ENCODE peak calls at places on chromosome 21, in six cellular contexts. N, X, H, F, D and L are unnamed samples.

GRCh38 chr21:16517380-16517779 is 787.6 kb downstream of the USP25 start:
- DNase-seq in N (no peak), X (no peak), H (no peak), F (no peak), D (no peak), L (no peak)

GRCh38 chr21:16863541-16863940 is 649.3 kb upstream of the CXADR start:
- DNase-seq in N (no peak), X (no peak), H (no peak), F (no peak), D (no peak), L (no peak)

GRCh38 chr21:25772680-25773079 is 37.9 kb downstream of the GABPA start:
- DNase-seq in N (peak; percentile 66), X (no peak), H (no peak), F (no peak), D (no peak), L (no peak)

GRCh38 chr21:45920824-45921600 is 60.6 kb upstream of the COL6A1 start:
- DNase-seq in N (no peak), X (no peak), H (no peak), F (no peak), D (no peak), L (no peak)

GRCh38 chr21:14070968-14071367 is 139.8 kb downstream of the LIPI start:
- DNase-seq in N (no peak), X (no peak), H (peak; percentile 30), F (no peak), D (no peak), L (no peak)

GRCh38 chr21:46299167-46299566 is 13.0 kb downstream of the YBEY start:
- DNase-seq in N (no peak), X (no peak), H (no peak), F (no peak), D (no peak), L (no peak)

GRCh38 chr21:14273736-14274538 is 58.0 kb downstream of the RBM11 start:
- DNase-seq in N (no peak), X (peak; percentile 94), H (peak; percentile 52), F (peak; percentile 90), D (no peak), L (no peak)

GRCh38 chr21:37821791-37822450 is 94.3 kb downstream of the KCNJ6 start:
- DNase-seq in N (no peak), X (no peak), H (no peak), F (no peak), D (no peak), L (no peak)

GRCh38 chr21:37711294-37711844 is 204.9 kb downstream of the KCNJ6 start:
- DNase-seq in N (no peak), X (no peak), H (no peak), F (no peak), D (no peak), L (no peak)

GRCh38 chr21:38315155-38315554 is 58.4 kb downstream of the KCNJ15 start:
- DNase-seq in N (no peak), X (no peak), H (no peak), F (no peak), D (no peak), L (no peak)

GRCh38 chr21:15121655-15122120 is 56.9 kb upstream of the NRIP1 start:
- DNase-seq in N (peak; percentile 61), X (no peak), H (no peak), F (no peak), D (no peak), L (no peak)

GRCh38 chr21:34158866-34159616 is 85.7 kb downstream of the MRPS6 start:
- DNase-seq in N (no peak), X (no peak), H (no peak), F (peak; percentile 46), D (no peak), L (no peak)

GRCh38 chr21:45541221-45542039 is 810 bp downstream of the SLC19A1 start:
- DNase-seq in N (peak; percentile 53), X (peak; percentile 87), H (peak; percentile 58), F (peak; percentile 94), D (peak; percentile 100), L (peak; percentile 99)

GRCh38 chr21:17818158-17819113 is 720 bp downstream of the C21orf91 start:
- DNase-seq in N (peak; percentile 55), X (peak; percentile 41), H (peak; percentile 81), F (no peak), D (peak; percentile 8), L (no peak)

GRCh38 chr21:22993822-22994574 is 1995.8 kb downstream of the NCAM2 start:
- DNase-seq in N (no peak), X (no peak), H (no peak), F (peak; percentile 36), D (no peak), L (no peak)

GRCh38 chr21:25733859-25734653 is 648 bp downstream of the ATP5PF start:
- DNase-seq in N (peak; percentile 49), X (no peak), H (no peak), F (peak; percentile 90), D (no peak), L (no peak)

GRCh38 chr21:37119421-37120218 is 46.6 kb downstream of the TTC3 start:
- DNase-seq in N (no peak), X (no peak), H (no peak), F (no peak), D (no peak), L (no peak)

GRCh38 chr21:41804381-41804780 is 37.5 kb upstream of the RIPK4 start:
- DNase-seq in N (no peak), X (no peak), H (no peak), F (no peak), D (no peak), L (no peak)

GRCh38 chr21:41364308-41364707 is 2.5 kb downstream of the MX2 start:
- DNase-seq in N (no peak), X (no peak), H (no peak), F (peak; percentile 52), D (no peak), L (no peak)

GRCh38 chr21:16215193-16215592 is 485.4 kb downstream of the USP25 start:
- DNase-seq in N (peak; percentile 73), X (no peak), H (no peak), F (no peak), D (no peak), L (no peak)

GRCh38 chr21:15062566-15062965 is 2.2 kb downstream of the NRIP1 start:
- DNase-seq in N (peak; percentile 51), X (no peak), H (no peak), F (no peak), D (no peak), L (no peak)

GRCh38 chr21:41112740-41113692 is 54.9 kb upstream of the BACE2 start:
- DNase-seq in N (no peak), X (no peak), H (no peak), F (no peak), D (no peak), L (no peak)

DNA sequence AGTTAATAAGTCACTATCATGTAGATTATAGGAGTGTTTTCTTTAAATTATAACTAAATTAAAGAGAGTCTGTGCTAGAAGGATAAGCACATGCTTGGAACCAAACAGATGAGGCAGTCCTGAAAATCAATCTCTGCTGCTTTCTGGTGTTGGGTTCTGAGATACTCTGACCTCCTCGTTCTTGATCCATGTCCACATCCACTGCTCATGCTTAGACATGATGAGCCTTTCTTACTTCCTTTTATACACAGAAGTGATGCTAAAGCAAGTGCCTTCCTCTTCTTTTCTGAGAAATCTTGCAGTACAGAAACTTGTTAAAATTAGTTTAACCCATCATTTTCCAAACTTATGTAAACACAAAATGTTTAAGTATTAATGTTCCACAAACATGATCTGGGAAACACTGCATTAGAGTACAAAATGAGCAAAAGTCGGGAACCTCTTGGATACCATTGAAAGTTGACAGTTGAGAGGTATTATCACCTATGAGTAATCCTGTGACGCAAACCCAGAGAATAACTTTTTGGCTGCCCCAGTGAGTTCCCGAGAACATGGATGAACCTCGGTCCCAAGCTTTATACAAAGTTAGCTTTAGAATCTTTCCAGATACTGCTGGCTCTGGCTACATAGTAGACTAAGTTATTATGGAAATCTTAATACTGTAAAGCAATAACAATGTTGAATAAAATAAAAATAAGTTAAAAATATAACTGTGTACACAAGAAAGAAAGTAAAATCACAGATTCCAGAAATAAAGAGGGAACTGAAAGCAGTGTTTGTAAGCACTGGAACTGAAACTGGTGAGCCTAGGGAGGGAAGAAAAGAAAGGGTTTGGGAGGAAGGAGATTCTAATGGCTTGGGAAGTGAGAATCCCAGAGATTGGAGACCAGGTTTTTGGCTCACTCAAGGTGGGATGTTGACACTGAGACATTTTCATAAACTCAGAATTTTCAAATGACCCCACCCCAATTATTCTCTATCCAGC is 429.3 kb upstream of the RUNX1 start:
- DNase-seq in N (no peak), X (no peak), H (no peak), F (no peak), D (no peak), L (no peak)
- TF ChIP-seq POLR2AphosphoS5 in N (no peak), X (no peak), H (no peak), F (no peak), D (no peak), L (no peak)

GRCh38 chr21:44301093-44301492 is 1.2 kb downstream of the PFKL start:
- DNase-seq in N (no peak), X (no peak), H (no peak), F (peak; percentile 59), D (no peak), L (no peak)

GRCh38 chr21:44299458-44300261 is at the start of gene PFKL:
- DNase-seq in N (peak; percentile 38), X (peak; percentile 83), H (peak; percentile 83), F (peak; percentile 96), D (peak; percentile 95), L (peak; percentile 94)

GRCh38 chr21:44301961-44302406 is 2.1 kb downstream of the PFKL start:
- DNase-seq in N (no peak), X (peak; percentile 43), H (no peak), F (peak; percentile 58), D (no peak), L (no peak)

GRCh38 chr21:44299085-44299457 is 782 bp upstream of the PFKL start:
- DNase-seq in N (peak; percentile 11), X (no peak), H (no peak), F (peak; percentile 1), D (no peak), L (no peak)

GRCh38 chr21:44300262-44300959 is 558 bp downstream of the PFKL start:
- DNase-seq in N (peak; percentile 53), X (peak; percentile 87), H (peak; percentile 77), F (peak; percentile 95), D (peak; percentile 86), L (peak; percentile 90)
- TF ChIP-seq POLR2A in N (peak; percentile 64), X (peak; percentile 85), H (no peak), F (peak; percentile 85), D (no peak), L (no peak)

GRCh38 chr21:44379991-44380865 is 26.8 kb downstream of the TRPM2 start:
- DNase-seq in N (no peak), X (no peak), H (no peak), F (no peak), D (no peak), L (no peak)
- TF ChIP-seq POLR2AphosphoS5 in N (no peak), X (no peak), H (no peak), F (no peak), D (no peak), L (no peak)

GRCh38 chr21:32278068-32278467 is 781 bp downstream of the MIS18A start:
- DNase-seq in N (peak; percentile 20), X (no peak), H (no peak), F (no peak), D (no peak), L (no peak)

GRCh38 chr21:32279377-32279680 is 480 bp upstream of the MIS18A start:
- DNase-seq in N (no peak), X (no peak), H (no peak), F (no peak), D (no peak), L (no peak)

GRCh38 chr21:32276671-32277070 is 2.2 kb downstream of the MIS18A start:
- DNase-seq in N (no peak), X (no peak), H (no peak), F (no peak), D (no peak), L (no peak)

GRCh38 chr21:32281531-32281930 is 2.7 kb upstream of the MIS18A start:
- DNase-seq in N (no peak), X (no peak), H (no peak), F (no peak), D (no peak), L (no peak)

GRCh38 chr21:32278518-32279376 is at the start of gene MIS18A:
- DNase-seq in N (peak; percentile 97), X (peak; percentile 97), H (peak; percentile 97), F (peak; percentile 99), D (peak; percentile 80), L (peak; percentile 81)
- TF ChIP-seq POLR2A in N (peak; percentile 84), X (peak; percentile 43), H (peak; percentile 67), F (no peak), D (peak; percentile 79), L (peak; percentile 62)